ENCODE peak calls at places on chromosomes 12 and 14, in ten cellular contexts. U, X, H, P, G, E, A, D, I and W are unnamed samples. For H3K9me3, the result is how much of the 10 kb centered on the place peaks cover.

GRCh38 chr12:54222609-54223008 is 33.8 kb upstream of the SMUG1 start:
- DNase-seq in P (no peak), X (peak), I (peak), G (no peak), A (no peak), U (no peak), E (no peak), D (no peak), H (no peak), W (no peak)

GRCh38 chr14:102226356-102227125 is 78.4 kb downstream of the MOK start:
- DNase-seq in A (no peak), U (peak), D (no peak), H (no peak), E (no peak), I (no peak), P (no peak), X (no peak), G (no peak), W (no peak)

GRCh38 chr12:98983647-98984046 is 338.6 kb downstream of the APAF1 start:
- DNase-seq in X (no peak), D (no peak), U (no peak), E (no peak), P (no peak), H (no peak), G (no peak), A (no peak), I (no peak), W (no peak)

GRCh38 chr12:53949631-53950440 is 4.9 kb upstream of the HOXC12 start:
- DNase-seq in E (no peak), I (no peak), G (no peak), A (no peak), X (no peak), H (no peak), P (no peak), U (peak), D (no peak), W (no peak)

GRCh38 chr14:97359391-97359790 is 562.2 kb downstream of the VRK1 start:
- DNase-seq in I (no peak), A (no peak), U (no peak), G (no peak), H (no peak), D (no peak), X (no peak), E (no peak), P (no peak), W (no peak)

GRCh38 chr12:22268406-22268805 is 66.1 kb downstream of the ST8SIA1 start:
- DNase-seq in I (no peak), X (no peak), U (no peak), D (no peak), E (no peak), G (no peak), P (no peak), H (no peak), A (no peak), W (no peak)

GRCh38 chr12:94545937-94546771 is 86.5 kb upstream of the CEP83 start:
- DNase-seq in A (no peak), H (no peak), X (peak), G (peak), E (peak), I (peak), U (no peak), P (peak), D (no peak), W (no peak)

GRCh38 chr12:28963554-28963953 is 185.5 kb upstream of the FAR2 start:
- DNase-seq in X (no peak), H (no peak), A (no peak), P (no peak), U (no peak), E (peak), D (no peak), I (no peak), G (no peak), W (no peak)

GRCh38 chr12:6141048-6141447 is 16.6 kb upstream of the VWF start:
- DNase-seq in P (no peak), X (no peak), E (peak), G (no peak), H (no peak), U (no peak), I (peak), D (no peak), A (no peak), W (no peak)

GRCh38 chr12:48781750-48782456 is 7.0 kb downstream of the ADCY6 start:
- DNase-seq in A (no peak), E (no peak), H (no peak), G (no peak), X (no peak), P (no peak), D (no peak), I (no peak), U (peak), W (no peak)

GRCh38 chr12:76023069-76023690 is 8.4 kb downstream of the PHLDA1 start:
- DNase-seq in E (no peak), U (no peak), D (no peak), G (no peak), P (no peak), X (no peak), I (no peak), H (no peak), A (no peak), W (no peak)

GRCh38 chr14:78593949-78594348 is 423.8 kb downstream of the NRXN3 start:
- DNase-seq in H (no peak), I (no peak), U (no peak), E (no peak), P (no peak), A (no peak), X (no peak), D (no peak), G (no peak), W (no peak)

GRCh38 chr14:40164083-40164482 is 731.9 kb upstream of the FBXO33 start:
- DNase-seq in P (no peak), D (no peak), I (no peak), G (no peak), H (no peak), U (no peak), E (no peak), A (no peak), X (no peak), W (no peak)

GRCh38 chr12:122094735-122095561 is 16.4 kb downstream of the MLXIP start:
- DNase-seq in G (no peak), A (peak), D (no peak), I (no peak), E (no peak), P (no peak), X (no peak), H (no peak), U (no peak), W (no peak)

GRCh38 chr12:79561401-79562132 is 129.2 kb downstream of the PAWR start:
- DNase-seq in I (no peak), P (no peak), D (no peak), E (no peak), G (no peak), H (no peak), U (no peak), X (no peak), A (no peak), W (no peak)

GRCh38 chr12:111455448-111456320 is 50.0 kb downstream of the SH2B3 start:
- DNase-seq in E (no peak), H (no peak), I (no peak), A (no peak), D (peak), P (no peak), X (no peak), U (no peak), G (no peak), W (no peak)

GRCh38 chr12:31029916-31030562 is 43.6 kb upstream of the DDX11 start:
- DNase-seq in E (peak), U (no peak), A (no peak), P (peak), X (no peak), H (no peak), D (no peak), G (no peak), I (no peak), W (no peak)

GRCh38 chr12:118237908-118238307 is 102.0 kb downstream of the PEBP1 start:
- DNase-seq in E (no peak), P (no peak), I (no peak), A (no peak), U (no peak), G (no peak), D (no peak), X (no peak), H (no peak), W (no peak)

GRCh38 chr12:4572670-4573069 is 10.7 kb downstream of the DYRK4 start:
- DNase-seq in E (no peak), I (no peak), A (no peak), H (no peak), G (no peak), P (no peak), X (no peak), U (no peak), D (no peak), W (no peak)

GRCh38 chr14:75044760-75045159 is 6.5 kb downstream of the MLH3 start:
- DNase-seq in D (no peak), P (no peak), X (no peak), G (no peak), I (no peak), A (no peak), U (no peak), H (no peak), E (no peak), W (no peak)

GRCh38 chr14:42965512-42965911 is 1358.8 kb downstream of the LRFN5 start:
- DNase-seq in A (no peak), E (no peak), P (no peak), U (no peak), G (no peak), D (no peak), H (no peak), I (no peak), X (no peak), W (no peak)
- H3K9me3 ChIP-seq in A (under half), E (under half), P (under half), U (under half), G (under half), D (under half), H (under half), I (under half), X (under half), W (under half)

GRCh38 chr14:99514552-99515300 is 33.5 kb downstream of the CCNK start:
- DNase-seq in G (peak), I (no peak), P (peak), A (peak), X (no peak), D (no peak), H (peak), U (peak), E (no peak), W (no peak)

GRCh38 chr14:99513946-99514551 is 32.8 kb downstream of the CCNK start:
- DNase-seq in P (no peak), U (peak), A (no peak), H (peak), X (no peak), G (peak), I (no peak), D (no peak), E (no peak), W (peak)

GRCh38 chr14:99517046-99517642 is 35.9 kb downstream of the CCNK start:
- DNase-seq in A (peak), P (no peak), D (no peak), E (no peak), X (no peak), I (no peak), H (peak), G (peak), U (peak), W (no peak)

GRCh38 chr14:99516156-99517045 is 35.2 kb downstream of the CCNK start:
- DNase-seq in G (peak), A (peak), I (no peak), D (no peak), X (no peak), H (peak), U (peak), E (no peak), P (peak), W (peak)

DNA sequence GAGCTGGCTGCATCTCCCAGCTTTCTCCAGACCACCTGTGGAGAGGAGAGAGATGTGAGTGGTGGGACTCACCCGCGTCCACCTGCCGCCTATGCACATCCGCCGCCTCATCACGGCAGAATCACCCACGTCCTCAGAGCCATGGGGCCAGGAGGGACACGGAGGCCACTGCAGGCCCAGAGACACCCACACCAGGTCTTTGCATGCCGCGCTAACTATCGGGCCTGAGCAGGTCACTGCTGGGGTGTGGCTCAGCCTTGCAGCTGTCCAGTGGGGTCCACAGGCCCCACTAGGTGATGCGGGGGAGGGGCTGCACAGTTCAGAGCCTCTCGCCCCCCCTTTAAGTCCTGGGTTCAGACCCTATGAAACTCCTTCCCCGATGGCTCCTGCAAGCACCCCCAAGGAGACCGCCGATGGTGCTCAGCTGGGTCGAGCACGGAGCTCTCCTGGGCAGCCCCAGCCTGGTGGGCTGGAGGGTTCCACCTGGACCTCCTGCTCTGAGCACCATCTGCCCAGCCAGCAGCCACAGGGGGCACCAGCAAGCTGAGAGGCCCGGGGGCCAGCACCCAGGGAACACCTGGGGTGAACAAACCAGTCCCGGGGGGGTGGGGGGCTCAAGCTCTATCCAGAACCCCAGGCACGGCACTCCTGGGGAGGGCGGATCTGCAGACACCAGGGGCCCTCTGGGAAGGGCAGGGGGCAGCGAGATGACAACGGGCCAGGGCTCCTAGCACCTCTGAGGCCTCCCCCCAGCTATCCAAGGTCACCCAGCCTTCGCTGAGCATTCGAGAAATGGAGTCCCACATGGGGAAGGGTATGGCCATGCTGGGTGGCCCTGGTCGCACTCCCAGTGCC is 34.3 kb downstream of the CCNK start:
- DNase-seq in E (no peak), X (no peak), H (peak), G (peak), P (peak), D (no peak), I (no peak), A (peak), U (peak), W (peak)
- H3K9me3 ChIP-seq in E (under half), X (under half), H (under half), G (under half), P (under half), D (under half), I (under half), A (under half), U (under half), W (under half)

DNA sequence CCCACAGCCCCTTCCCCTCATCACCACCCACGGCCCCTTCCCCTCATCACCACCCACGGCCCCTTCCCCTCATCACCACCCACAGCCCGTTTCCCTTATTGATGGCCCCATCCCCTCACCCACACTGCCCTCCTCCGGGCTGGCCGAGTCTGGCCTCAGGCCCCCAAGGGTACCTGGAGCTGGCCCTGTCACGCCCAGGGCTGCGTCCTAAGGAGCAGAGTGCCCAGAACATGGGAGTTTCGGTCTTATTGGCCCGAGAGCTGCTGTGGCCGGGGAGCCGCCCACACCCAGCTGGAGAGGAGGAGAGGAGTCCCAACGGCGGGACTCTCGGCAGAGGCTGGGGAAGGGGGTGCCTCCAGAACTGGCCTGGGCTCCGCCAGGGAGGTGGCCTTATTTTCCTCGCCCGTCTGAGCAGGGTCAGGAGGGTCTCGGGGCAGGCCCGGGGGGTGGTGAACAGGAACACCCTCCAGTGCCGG is 182.3 kb downstream of the KIF26A start:
- DNase-seq in I (no peak), X (no peak), P (no peak), E (no peak), H (no peak), G (no peak), U (peak), A (no peak), D (no peak), W (peak)
- H3K9me3 ChIP-seq in I (half or more), X (under half), P (under half), E (under half), H (under half), G (under half), U (under half), A (under half), D (under half), W (under half)

GRCh38 chr12:107822356-107822755 is 47.9 kb downstream of the ASCL4 start:
- DNase-seq in G (no peak), H (no peak), X (no peak), I (no peak), D (no peak), U (no peak), P (no peak), A (no peak), E (no peak), W (no peak)
- H3K9me3 ChIP-seq in G (under half), H (under half), X (under half), I (under half), D (under half), U (under half), P (under half), A (under half), E (under half), W (under half)

DNA sequence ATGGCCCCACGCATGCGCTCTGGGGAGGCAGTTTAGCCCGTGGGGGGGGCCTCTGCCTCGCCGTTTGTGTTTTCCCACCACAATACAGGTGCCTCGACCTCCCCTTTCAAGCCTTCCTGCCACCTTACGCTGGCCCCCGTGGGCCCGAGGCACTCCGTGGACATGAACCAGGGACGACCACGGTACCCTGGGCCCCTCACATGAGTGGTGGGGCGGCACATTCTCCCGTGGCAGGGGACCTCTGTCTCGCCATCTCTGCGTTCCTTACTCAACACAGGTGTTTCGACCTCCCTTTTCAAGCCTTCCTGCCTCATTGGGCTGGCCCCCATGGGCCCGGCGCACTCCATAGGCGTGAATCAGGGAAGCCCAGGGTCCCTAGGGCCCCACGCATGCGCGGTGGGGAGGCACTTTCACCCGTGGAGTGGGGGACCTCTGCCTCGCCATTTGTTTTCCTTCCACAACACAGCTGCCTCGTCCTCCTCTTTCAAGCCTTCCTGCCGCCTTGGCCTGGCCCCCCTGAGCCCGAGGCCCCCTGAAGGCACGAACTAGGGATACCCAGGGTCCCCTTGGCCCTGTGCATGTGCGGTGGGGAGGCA is 339.5 kb downstream of the ALG10 start:
- DNase-seq in D (no peak), E (no peak), P (no peak), H (no peak), A (no peak), I (no peak), G (no peak), U (no peak), X (no peak), W (no peak)
- H3K9me3 ChIP-seq in D (under half), E (under half), P (under half), H (under half), A (under half), I (half or more), G (under half), U (under half), X (under half), W (half or more)